ENCODE peak calls at places on chromosomes 11 and 22, in five cellular contexts. J is GM23338, K is stomach, I is upper lobe of left lung, B is HCT116. P is an unnamed sample.

GRCh38 chr11:133149698-133150097 is 382.6 kb downstream of the OPCML start:
- DNase-seq in J (peak), K (no peak), B (no peak), I (no peak), P (no peak)

GRCh38 chr11:19719960-19720359 is 7.3 kb downstream of the NAV2 start:
- DNase-seq in J (no peak), I (no peak), K (no peak), B (no peak), P (no peak)

GRCh38 chr22:47192651-47193437 is 430.4 kb downstream of the TBC1D22A start:
- DNase-seq in K (peak), B (peak), J (no peak), I (peak), P (peak)

GRCh38 chr11:44028816-44029506 is 18.8 kb upstream of the ACCSL start:
- DNase-seq in J (no peak), I (no peak), B (no peak), K (no peak), P (no peak)

GRCh38 chr11:8658210-8658968 is 24.1 kb downstream of the TRIM66 start:
- DNase-seq in J (peak), B (no peak), I (no peak), K (no peak), P (no peak)

GRCh38 chr11:10926801-10927200 is 68.9 kb upstream of the ZBED5 start:
- DNase-seq in K (no peak), J (no peak), I (no peak), B (no peak), P (no peak)

GRCh38 chr22:32448980-32449379 is 15.3 kb downstream of the BPIFC start:
- DNase-seq in K (no peak), B (no peak), I (no peak), J (no peak), P (no peak)

GRCh38 chr11:134957540-134958335 is 545.7 kb upstream of the B3GAT1 start:
- DNase-seq in I (no peak), J (no peak), K (no peak), B (no peak), P (no peak)

GRCh38 chr11:9613830-9614762 is 40.6 kb downstream of the WEE1 start:
- DNase-seq in J (peak), K (peak), I (peak), B (peak), P (peak)

GRCh38 chr11:57460756-57461749 is 725 bp downstream of the RTN4RL2 start:
- DNase-seq in K (no peak), I (peak), B (no peak), J (peak), P (no peak)
- TF ChIP-seq POLR2AphosphoS5 in K (no peak), I (no peak), B (no peak), J (peak), P (no peak)

GRCh38 chr11:108983621-108984020 is 318.8 kb downstream of the DDX10 start:
- DNase-seq in K (no peak), B (no peak), I (no peak), J (no peak), P (no peak)
- H3K4me3 ChIP-seq in K (no peak), B (no peak), I (no peak), J (no peak), P (no peak)

GRCh38 chr11:73159981-73160777 is 18.1 kb upstream of the FCHSD2 start:
- DNase-seq in I (no peak), B (no peak), K (no peak), J (no peak), P (peak)
- TF ChIP-seq POLR2AphosphoS5 in I (no peak), B (no peak), K (no peak), J (no peak), P (no peak)

DNA sequence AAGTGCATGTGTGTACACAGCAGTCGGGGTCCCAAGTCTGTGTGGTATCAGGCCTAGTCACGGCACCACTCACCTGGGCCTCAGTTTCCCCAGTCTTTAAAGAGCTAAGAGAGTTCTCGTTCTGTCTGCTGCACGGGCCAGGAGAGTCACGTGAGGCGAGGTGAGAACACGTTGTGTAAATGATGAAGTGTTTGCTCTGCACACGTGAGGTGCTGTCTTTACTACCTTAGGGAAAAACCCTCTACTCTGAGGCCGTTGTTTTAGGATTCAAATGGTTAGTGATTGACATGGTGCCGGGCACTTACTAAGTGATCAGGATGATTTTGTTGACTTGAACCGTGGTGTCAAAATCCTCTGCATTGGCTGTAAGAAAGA is 86.5 kb upstream of the PPARA start:
- DNase-seq in J (no peak), I (no peak), K (peak), B (no peak), P (peak)
- H3K4me3 ChIP-seq in J (no peak), I (no peak), K (no peak), B (no peak), P (peak)

DNA sequence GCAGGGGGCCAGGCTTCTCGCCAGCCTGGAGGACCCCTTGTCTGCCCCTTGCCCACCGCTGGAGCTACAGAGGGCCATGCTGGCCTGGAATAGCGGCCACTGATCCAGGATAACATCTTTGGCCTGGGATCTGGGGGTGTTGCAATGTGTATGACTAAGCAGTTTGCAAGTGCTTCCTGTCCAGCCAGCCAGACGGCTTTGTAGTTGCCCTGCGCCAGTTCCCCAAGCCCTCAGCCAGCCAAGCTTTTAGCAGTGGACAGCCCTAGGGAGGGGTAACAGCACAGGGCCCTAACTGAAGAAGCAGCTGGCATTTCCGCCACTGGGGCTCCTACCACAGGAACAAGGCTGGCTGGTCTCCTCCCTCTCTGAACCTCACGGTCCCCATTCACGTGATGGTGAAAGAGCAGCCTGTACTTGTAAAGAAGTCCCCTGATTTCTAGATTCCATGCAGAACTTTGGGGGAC is 32.1 kb downstream of the UQCR10 start:
- DNase-seq in I (no peak), B (peak), K (peak), J (no peak), P (peak)
- TF ChIP-seq POLR2AphosphoS5 in I (peak), B (peak), K (peak), J (no peak), P (peak)

DNA sequence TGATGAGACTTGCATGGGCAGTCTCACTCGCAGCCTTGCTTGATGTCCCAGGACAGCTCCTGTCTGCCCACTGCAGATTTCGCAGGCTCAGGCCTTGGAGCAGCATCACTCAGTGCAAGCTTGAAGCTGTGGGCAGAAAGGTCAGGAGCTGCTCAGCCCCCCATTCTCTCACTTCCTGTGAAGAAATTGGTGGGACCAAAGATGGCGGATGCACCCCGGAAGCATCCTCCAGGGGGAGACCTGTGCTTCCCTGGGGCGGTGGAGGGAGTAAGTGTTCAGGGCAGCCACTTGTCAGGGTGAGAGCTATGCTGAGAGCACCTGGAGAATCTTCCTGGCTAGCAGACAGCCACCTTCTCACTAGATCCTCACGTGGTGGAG is 11.3 kb downstream of the PLAAT2 start:
- DNase-seq in I (no peak), B (no peak), K (no peak), J (no peak), P (peak)
- H3K4me3 ChIP-seq in I (no peak), B (no peak), K (no peak), J (no peak), P (no peak)

GRCh38 chr11:12693485-12694181 is 19.4 kb downstream of the TEAD1 start:
- DNase-seq in I (peak), K (peak), B (peak), J (no peak), P (peak)
- TF ChIP-seq POLR2AphosphoS5 in I (peak), K (peak), B (peak), J (no peak), P (peak)

GRCh38 chr11:62613275-62613864 is 313 bp downstream of the ROM1 start:
- DNase-seq in K (peak), I (peak), B (no peak), J (no peak), P (peak)
- H3K4me3 ChIP-seq in K (peak), I (no peak), B (no peak), J (peak), P (peak)

DNA sequence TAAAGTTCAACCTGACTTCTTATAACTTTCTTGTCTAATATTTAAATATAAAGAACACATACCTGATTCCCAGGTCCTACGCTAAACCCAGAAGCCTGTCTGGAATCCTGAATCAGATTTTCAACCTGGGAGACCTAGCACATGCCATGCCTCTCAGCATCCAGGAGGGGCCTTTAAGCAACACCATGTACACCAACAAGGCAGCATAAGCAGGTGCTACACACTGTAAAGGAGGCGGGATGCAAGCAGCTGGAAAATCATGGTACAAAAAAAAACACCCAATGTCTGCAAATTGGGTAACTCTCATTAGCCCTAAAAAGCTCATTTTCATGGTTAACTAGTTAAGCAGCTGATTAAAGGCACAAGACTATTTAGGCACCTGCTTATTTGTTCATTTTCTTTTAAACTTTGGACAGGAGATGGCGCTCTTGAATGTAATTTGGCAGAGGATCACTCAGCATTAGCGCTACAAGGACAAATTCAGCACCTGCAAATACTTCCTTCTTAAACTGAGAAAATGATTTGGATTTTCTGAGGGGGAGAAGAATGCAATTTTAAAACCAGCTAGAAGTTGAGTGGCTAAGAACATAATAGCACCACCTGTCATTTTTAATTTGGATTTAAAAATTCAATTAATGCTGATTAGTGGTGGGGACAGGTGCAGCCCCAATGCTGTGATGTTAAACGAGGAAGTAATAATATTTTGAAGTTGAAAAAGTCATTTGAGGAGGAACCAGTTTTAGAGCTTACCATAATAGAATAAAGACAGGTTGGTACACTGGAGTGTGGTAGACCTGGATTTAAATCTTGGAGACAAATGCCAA is 104.0 kb downstream of the FAR1 start:
- DNase-seq in K (no peak), I (no peak), J (peak), B (peak), P (no peak)
- TF ChIP-seq POLR2AphosphoS5 in K (no peak), I (no peak), J (no peak), B (no peak), P (no peak)

P was measured in sigmoid colon.